ENCODE peak calls at places on chromosomes 7 and 10, in nine cellular contexts. P, Y, X, Z, D, R, E, K and T are unnamed samples.

GRCh38 chr10:119025336-119025735 is 4.2 kb upstream of the NANOS1 start:
- DNase-seq in K (no peak), Z (no peak), E (peak; percentile 92), D (peak; percentile 81), P (peak; percentile 91), R (no peak), X (peak; percentile 78), Y (peak; percentile 83), T (no peak)

GRCh38 chr10:88541116-88541626 is 41.9 kb downstream of the RNLS start:
- DNase-seq in Z (no peak), Y (no peak), P (no peak), X (peak; percentile 84), D (peak; percentile 52), E (no peak), R (no peak), K (peak; percentile 43), T (no peak)

GRCh38 chr7:75866497-75867389 is 12.1 kb upstream of the RHBDD2 start:
- DNase-seq in Y (no peak), Z (peak; percentile 18), K (no peak), P (peak; percentile 78), D (peak; percentile 52), X (peak; percentile 70), R (no peak), E (peak; percentile 71), T (peak; percentile 76)

GRCh38 chr10:74371696-74372095 is 220.7 kb downstream of the ADK start:
- DNase-seq in Z (no peak), K (no peak), D (peak; percentile 85), P (no peak), Y (no peak), E (no peak), R (no peak), X (peak; percentile 77), T (no peak)

GRCh38 chr10:1156921-1157614 is 100.9 kb downstream of the WDR37 start:
- DNase-seq in R (no peak), P (no peak), K (no peak), Y (no peak), E (no peak), X (no peak), D (no peak), Z (no peak), T (no peak)

GRCh38 chr10:28624351-28624750 is 53.0 kb upstream of the BAMBI start:
- DNase-seq in Z (no peak), K (no peak), R (no peak), Y (no peak), E (no peak), P (no peak), D (no peak), X (no peak), T (peak; percentile 51)

GRCh38 chr7:132240821-132241422 is 335.3 kb downstream of the PLXNA4 start:
- DNase-seq in D (no peak), R (no peak), Y (no peak), Z (no peak), X (no peak), K (no peak), E (no peak), P (no peak), T (no peak)

GRCh38 chr10:131077724-131078123 is 233.8 kb downstream of the TCERG1L start:
- DNase-seq in Z (no peak), P (no peak), D (no peak), K (no peak), X (no peak), E (no peak), R (no peak), Y (no peak), T (no peak)

GRCh38 chr10:120951288-120951687 is 100.1 kb downstream of the WDR11 start:
- DNase-seq in Y (no peak), R (no peak), K (no peak), E (no peak), D (no peak), Z (no peak), P (no peak), X (no peak), T (no peak)

GRCh38 chr10:120949511-120950102 is 98.4 kb downstream of the WDR11 start:
- DNase-seq in D (peak; percentile 9), P (no peak), E (no peak), Z (no peak), R (no peak), Y (no peak), K (no peak), X (no peak), T (no peak)

GRCh38 chr10:120946497-120946896 is 95.3 kb downstream of the WDR11 start:
- DNase-seq in K (no peak), Z (no peak), R (no peak), Y (no peak), D (no peak), E (no peak), X (no peak), P (no peak), T (no peak)

GRCh38 chr10:120948889-120949382 is 97.8 kb downstream of the WDR11 start:
- DNase-seq in X (peak; percentile 57), P (peak; percentile 77), Y (peak; percentile 66), K (peak; percentile 25), D (peak; percentile 65), Z (peak; percentile 18), E (peak; percentile 63), R (peak; percentile 13), T (peak; percentile 65)

DNA sequence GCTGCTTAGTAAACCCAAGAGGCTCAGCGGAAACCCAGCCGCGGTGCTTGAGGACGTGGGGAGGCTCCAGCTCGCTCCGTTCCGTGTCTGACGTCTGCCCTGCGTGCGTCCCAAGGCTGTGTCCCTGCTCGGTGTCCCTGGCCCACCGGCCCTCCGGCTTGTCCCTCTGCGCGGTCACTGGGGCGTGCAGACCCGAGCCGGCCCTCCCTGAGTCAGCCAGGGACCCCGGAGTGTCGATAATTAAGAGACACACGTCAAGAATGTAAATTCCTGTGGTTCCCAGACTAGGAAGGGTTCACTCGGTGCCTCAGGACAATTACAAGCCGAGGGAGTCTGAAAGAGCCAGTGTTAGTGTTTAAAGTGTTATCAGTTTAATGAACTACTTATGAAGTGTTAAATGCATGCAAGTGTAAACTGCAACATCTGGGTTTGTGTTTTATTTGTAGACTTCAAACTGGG is 99.0 kb downstream of the WDR11 start:
- DNase-seq in Z (no peak), X (no peak), K (no peak), Y (peak; percentile 23), P (no peak), E (no peak), R (no peak), D (peak; percentile 11), T (no peak)
- H3K4me3 ChIP-seq in Z (no peak overlapping the region), X (no peak overlapping the region), K (peak overlapping the region; percentile 59), Y (no peak overlapping the region), P (no peak overlapping the region), E (no peak overlapping the region), R (peak overlapping the region; percentile 26), D (no peak overlapping the region), T (no peak overlapping the region)

GRCh38 chr7:139721417-139721816 is 56.4 kb downstream of the HIPK2 start:
- DNase-seq in R (no peak), K (no peak), P (no peak), Y (no peak), X (no peak), Z (no peak), E (no peak), D (no peak), T (no peak)

GRCh38 chr7:139721844-139722243 is 56.0 kb downstream of the HIPK2 start:
- DNase-seq in R (no peak), K (no peak), X (no peak), Z (no peak), E (no peak), P (no peak), Y (no peak), D (no peak), T (no peak)

GRCh38 chr7:139720186-139720585 is 57.6 kb downstream of the HIPK2 start:
- DNase-seq in P (no peak), Z (no peak), D (no peak), K (no peak), X (no peak), R (no peak), E (no peak), Y (no peak), T (no peak)

GRCh38 chr7:139722604-139723003 is 55.2 kb downstream of the HIPK2 start:
- DNase-seq in R (no peak), E (no peak), Z (no peak), P (no peak), D (no peak), X (no peak), K (no peak), Y (no peak), T (no peak)

GRCh38 chr7:139720705-139721231 is 57.0 kb downstream of the HIPK2 start:
- DNase-seq in P (peak; percentile 62), Z (no peak), K (peak; percentile 88), X (peak; percentile 84), Y (no peak), E (no peak), D (peak; percentile 56), R (peak; percentile 35), T (peak; percentile 91)
- H3K4me3 ChIP-seq in P (no peak overlapping the region), Z (no peak overlapping the region), K (no peak overlapping the region), X (no peak overlapping the region), Y (no peak overlapping the region), E (no peak overlapping the region), D (no peak overlapping the region), R (no peak overlapping the region), T (peak overlapping the region; percentile 6)

GRCh38 chr7:112163021-112163310 is 43.2 kb downstream of the DOCK4 start:
- DNase-seq in P (no peak), X (no peak), K (no peak), Y (no peak), D (no peak), Z (no peak), E (no peak), R (no peak), T (no peak)
- H3K4me3 ChIP-seq in P (no peak overlapping the region), X (no peak overlapping the region), K (no peak overlapping the region), Y (no peak overlapping the region), D (no peak overlapping the region), Z (no peak overlapping the region), E (no peak overlapping the region), R (no peak overlapping the region), T (no peak overlapping the region)

GRCh38 chr10:68107651-68108449 is 1.4 kb upstream of the MYPN start:
- DNase-seq in Y (no peak), E (no peak), X (no peak), R (no peak), D (no peak), Z (no peak), K (no peak), P (no peak), T (no peak)

GRCh38 chr10:68103867-68104255 is 5.4 kb upstream of the MYPN start:
- DNase-seq in E (no peak), D (no peak), R (no peak), X (no peak), K (no peak), P (no peak), Y (no peak), Z (no peak), T (no peak)

GRCh38 chr10:68105820-68106219 is 3.5 kb upstream of the MYPN start:
- DNase-seq in D (peak; percentile 53), X (peak; percentile 83), Y (no peak), K (no peak), E (no peak), P (no peak), R (no peak), Z (no peak), T (peak; percentile 6)

GRCh38 chr10:68109312-68109711 is at the start of gene MYPN:
- DNase-seq in D (no peak), Y (peak; percentile 33), P (no peak), K (no peak), R (no peak), X (no peak), E (no peak), Z (no peak), T (no peak)

DNA sequence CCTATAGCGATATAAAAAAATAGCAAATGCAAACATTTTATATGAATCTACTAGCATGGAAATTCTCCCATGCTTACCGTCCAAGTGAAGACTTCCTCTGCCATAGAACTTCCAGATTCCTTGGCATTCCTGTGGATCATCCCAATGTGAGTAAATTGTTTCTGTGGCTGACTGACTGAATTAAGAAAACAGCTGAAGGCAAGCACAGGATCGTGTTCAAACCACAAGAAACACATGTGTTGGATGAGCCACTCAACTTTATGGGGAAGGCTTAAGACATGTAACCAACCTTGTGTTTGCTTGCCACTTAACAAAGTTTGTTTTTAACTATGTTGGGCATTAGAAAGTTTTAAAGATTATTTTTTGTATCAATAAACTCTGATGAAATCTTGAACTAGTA is 2.6 kb upstream of the MYPN start:
- DNase-seq in R (peak; percentile 90), K (peak; percentile 85), E (no peak), P (no peak), X (peak; percentile 96), D (peak; percentile 89), Y (no peak), Z (no peak), T (no peak)
- H3K4me3 ChIP-seq in R (peak overlapping the region; percentile 28), K (peak overlapping the region; percentile 30), E (no peak overlapping the region), P (no peak overlapping the region), X (peak overlapping the region; percentile 37), D (no peak overlapping the region), Y (peak overlapping the region; percentile 75), Z (no peak overlapping the region), T (no peak overlapping the region)